ENCODE peak calls at places on chromosome 2, in five cellular contexts. One of them, this sample, is unnamed.

GRCh38 chr2:195531754-195532153 is 125.3 kb upstream of the SLC39A10 start:
- DNase-seq in tibial artery: no peak
- DNase-seq in psoas muscle: no peak
- DNase-seq in tibial nerve: no peak
- DNase-seq in MCF 10A: no peak
- DNase-seq in this sample: no peak

GRCh38 chr2:197215988-197216979 is 94.3 kb downstream of the ANKRD44 start:
- DNase-seq in tibial artery: no peak
- DNase-seq in psoas muscle: no peak
- DNase-seq in tibial nerve: no peak
- DNase-seq in MCF 10A: peak; percentile 9
- DNase-seq in this sample: no peak

GRCh38 chr2:157587576-157587975 is 41.1 kb downstream of the ACVR1C start:
- DNase-seq in tibial artery: no peak
- DNase-seq in psoas muscle: no peak
- DNase-seq in tibial nerve: no peak
- DNase-seq in MCF 10A: peak; percentile 8
- DNase-seq in this sample: no peak

GRCh38 chr2:237512774-237513466 is 25.9 kb downstream of the MLPH start:
- DNase-seq in tibial artery: peak; percentile 85
- DNase-seq in psoas muscle: peak; percentile 88
- DNase-seq in tibial nerve: peak; percentile 93
- DNase-seq in MCF 10A: peak; percentile 90
- DNase-seq in this sample: peak; percentile 64

GRCh38 chr2:38720613-38721241 is 30.4 kb downstream of the SRSF7 start:
- DNase-seq in tibial artery: peak; percentile 88
- DNase-seq in psoas muscle: peak; percentile 70
- DNase-seq in tibial nerve: peak; percentile 94
- DNase-seq in MCF 10A: peak; percentile 97
- DNase-seq in this sample: no peak

GRCh38 chr2:64514018-64514417 is 10.1 kb upstream of the AFTPH start:
- DNase-seq in tibial artery: no peak
- DNase-seq in psoas muscle: no peak
- DNase-seq in tibial nerve: no peak
- DNase-seq in MCF 10A: no peak
- DNase-seq in this sample: no peak

GRCh38 chr2:191432121-191432520 is 186.9 kb downstream of the MYO1B start:
- DNase-seq in tibial artery: no peak
- DNase-seq in psoas muscle: no peak
- DNase-seq in tibial nerve: no peak
- DNase-seq in MCF 10A: no peak
- DNase-seq in this sample: no peak

GRCh38 chr2:65504201-65504600 is 71.8 kb upstream of the SPRED2 start:
- DNase-seq in tibial artery: no peak
- DNase-seq in psoas muscle: no peak
- DNase-seq in tibial nerve: no peak
- DNase-seq in MCF 10A: no peak
- DNase-seq in this sample: no peak

GRCh38 chr2:212723226-212723625 is 184.6 kb upstream of the ERBB4 start:
- DNase-seq in tibial artery: no peak
- DNase-seq in psoas muscle: no peak
- DNase-seq in tibial nerve: no peak
- DNase-seq in MCF 10A: peak; percentile 11
- DNase-seq in this sample: no peak

GRCh38 chr2:112751451-112752197 is 12.8 kb downstream of the CKAP2L start:
- DNase-seq in tibial artery: no peak
- DNase-seq in psoas muscle: no peak
- DNase-seq in tibial nerve: no peak
- DNase-seq in MCF 10A: no peak
- DNase-seq in this sample: no peak

GRCh38 chr2:109242654-109243331 is 113.8 kb downstream of the SH3RF3 start:
- DNase-seq in tibial artery: peak; percentile 79
- DNase-seq in psoas muscle: peak; percentile 49
- DNase-seq in tibial nerve: peak; percentile 69
- DNase-seq in MCF 10A: peak; percentile 97
- DNase-seq in this sample: no peak

GRCh38 chr2:51624995-51625394 is 593.1 kb upstream of the NRXN1 start:
- DNase-seq in tibial artery: no peak
- DNase-seq in psoas muscle: no peak
- DNase-seq in tibial nerve: no peak
- DNase-seq in MCF 10A: peak; percentile 22
- DNase-seq in this sample: no peak

GRCh38 chr2:229660951-229661350 is 53.4 kb downstream of the DNER start:
- DNase-seq in tibial artery: no peak
- DNase-seq in psoas muscle: no peak
- DNase-seq in tibial nerve: no peak
- DNase-seq in MCF 10A: peak; percentile 65
- DNase-seq in this sample: no peak

GRCh38 chr2:96112501-96113366 is 3.6 kb downstream of the ADRA2B start:
- DNase-seq in tibial artery: no peak
- DNase-seq in psoas muscle: no peak
- DNase-seq in tibial nerve: no peak
- DNase-seq in MCF 10A: no peak
- DNase-seq in this sample: no peak

GRCh38 chr2:148817210-148817708 is 57.8 kb upstream of the KIF5C start:
- DNase-seq in tibial artery: no peak
- DNase-seq in psoas muscle: no peak
- DNase-seq in tibial nerve: no peak
- DNase-seq in MCF 10A: no peak
- DNase-seq in this sample: no peak

GRCh38 chr2:49262815-49263560 is 108.7 kb upstream of the FSHR start:
- DNase-seq in tibial artery: no peak
- DNase-seq in psoas muscle: no peak
- DNase-seq in tibial nerve: no peak
- DNase-seq in MCF 10A: no peak
- DNase-seq in this sample: no peak

GRCh38 chr2:118667964-118668363 is 179.5 kb downstream of the EN1 start:
- DNase-seq in tibial artery: no peak
- DNase-seq in psoas muscle: no peak
- DNase-seq in tibial nerve: no peak
- DNase-seq in MCF 10A: no peak
- DNase-seq in this sample: no peak

GRCh38 chr2:59622599-59623308 is 930.7 kb downstream of the BCL11A start:
- DNase-seq in tibial artery: no peak
- DNase-seq in psoas muscle: no peak
- DNase-seq in tibial nerve: no peak
- DNase-seq in MCF 10A: no peak
- DNase-seq in this sample: no peak

GRCh38 chr2:99777656-99778290 is 288.0 kb upstream of the REV1 start:
- DNase-seq in tibial artery: no peak
- DNase-seq in psoas muscle: no peak
- DNase-seq in tibial nerve: no peak
- DNase-seq in MCF 10A: no peak
- DNase-seq in this sample: no peak

GRCh38 chr2:100707016-100707947 is 112.7 kb upstream of the NPAS2 start:
- DNase-seq in tibial artery: no peak
- DNase-seq in psoas muscle: no peak
- DNase-seq in tibial nerve: no peak
- DNase-seq in MCF 10A: peak; percentile 34
- DNase-seq in this sample: no peak

GRCh38 chr2:124333789-124334188 is 308.7 kb downstream of the CNTNAP5 start:
- DNase-seq in tibial artery: no peak
- DNase-seq in psoas muscle: no peak
- DNase-seq in tibial nerve: no peak
- DNase-seq in MCF 10A: no peak
- DNase-seq in this sample: no peak

GRCh38 chr2:94874277-94874997 is 3.2 kb downstream of the TEKT4 start:
- DNase-seq in tibial artery: no peak
- DNase-seq in psoas muscle: no peak
- DNase-seq in tibial nerve: no peak
- DNase-seq in MCF 10A: peak; percentile 50
- DNase-seq in this sample: no peak

GRCh38 chr2:233556756-233557736 is 9.5 kb downstream of the USP40 start:
- DNase-seq in tibial artery: no peak
- DNase-seq in psoas muscle: no peak
- DNase-seq in tibial nerve: no peak
- DNase-seq in MCF 10A: peak; percentile 76
- DNase-seq in this sample: no peak

GRCh38 chr2:54325148-54325547 is 69.1 kb upstream of the TSPYL6 start:
- DNase-seq in tibial artery: no peak
- DNase-seq in psoas muscle: no peak
- DNase-seq in tibial nerve: no peak
- DNase-seq in MCF 10A: no peak
- DNase-seq in this sample: no peak

GRCh38 chr2:159427048-159427447 is 140.5 kb upstream of the WDSUB1 start:
- DNase-seq in tibial artery: no peak
- DNase-seq in psoas muscle: no peak
- DNase-seq in tibial nerve: no peak
- DNase-seq in MCF 10A: no peak
- DNase-seq in this sample: no peak

GRCh38 chr2:23388292-23388691 is 3.3 kb downstream of the KLHL29 start:
- DNase-seq in tibial artery: no peak
- DNase-seq in psoas muscle: no peak
- DNase-seq in tibial nerve: no peak
- DNase-seq in MCF 10A: no peak
- DNase-seq in this sample: no peak

GRCh38 chr2:97761192-97761591 is 47.8 kb downstream of the ZAP70 start:
- DNase-seq in tibial artery: no peak
- DNase-seq in psoas muscle: no peak
- DNase-seq in tibial nerve: no peak
- DNase-seq in MCF 10A: no peak
- DNase-seq in this sample: no peak

GRCh38 chr2:24402242-24403092 is 42.1 kb upstream of the ITSN2 start:
- DNase-seq in tibial artery: no peak
- DNase-seq in psoas muscle: no peak
- DNase-seq in tibial nerve: no peak
- DNase-seq in MCF 10A: no peak
- DNase-seq in this sample: no peak

DNA sequence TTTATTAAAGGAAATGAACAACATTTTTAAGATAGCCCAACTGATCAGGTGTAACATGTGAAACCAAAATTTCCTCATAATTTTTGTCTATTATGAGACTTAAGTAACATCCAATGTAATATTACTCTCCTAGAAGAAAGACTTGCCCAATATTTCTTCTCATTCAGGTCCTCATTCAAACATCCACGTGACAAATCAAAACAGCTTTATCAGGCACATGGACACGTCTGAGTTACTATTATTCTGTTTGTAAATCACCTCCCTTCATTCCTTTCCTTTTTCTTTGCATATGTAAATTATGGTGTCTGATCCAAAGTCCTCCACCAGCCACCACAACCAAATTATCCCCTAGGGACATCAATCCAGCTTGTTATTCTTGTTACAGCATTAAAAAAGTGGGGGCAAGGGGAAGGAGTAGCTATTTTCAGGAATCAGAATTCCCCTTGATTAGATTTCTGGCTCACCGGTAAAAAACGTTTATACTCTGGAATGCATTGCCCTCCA is 7.1 kb downstream of the TMEM163 start:
- DNase-seq in tibial artery: no peak
- DNase-seq in psoas muscle: no peak
- DNase-seq in tibial nerve: no peak
- DNase-seq in MCF 10A: no peak
- DNase-seq in this sample: no peak
- TF ChIP-seq CTCF in tibial artery: no peak
- TF ChIP-seq CTCF in psoas muscle: no peak
- TF ChIP-seq CTCF in tibial nerve: no peak
- TF ChIP-seq CTCF in MCF 10A: no peak
- TF ChIP-seq CTCF in this sample: no peak

GRCh38 chr2:142042536-142043199 is 88.1 kb downstream of the LRP1B start:
- DNase-seq in tibial artery: no peak
- DNase-seq in psoas muscle: no peak
- DNase-seq in tibial nerve: no peak
- DNase-seq in MCF 10A: no peak
- DNase-seq in this sample: no peak

GRCh38 chr2:142052220-142052863 is 78.5 kb downstream of the LRP1B start:
- DNase-seq in tibial artery: no peak
- DNase-seq in psoas muscle: no peak
- DNase-seq in tibial nerve: no peak
- DNase-seq in MCF 10A: no peak
- DNase-seq in this sample: no peak

GRCh38 chr2:142044168-142044567 is 86.6 kb downstream of the LRP1B start:
- DNase-seq in tibial artery: no peak
- DNase-seq in psoas muscle: no peak
- DNase-seq in tibial nerve: no peak
- DNase-seq in MCF 10A: no peak
- DNase-seq in this sample: no peak

GRCh38 chr2:142045641-142046040 is 85.2 kb downstream of the LRP1B start:
- DNase-seq in tibial artery: no peak
- DNase-seq in psoas muscle: no peak
- DNase-seq in tibial nerve: no peak
- DNase-seq in MCF 10A: no peak
- DNase-seq in this sample: no peak

GRCh38 chr2:142048581-142048980 is 82.2 kb downstream of the LRP1B start:
- DNase-seq in tibial artery: no peak
- DNase-seq in psoas muscle: no peak
- DNase-seq in tibial nerve: no peak
- DNase-seq in MCF 10A: no peak
- DNase-seq in this sample: no peak
- TF ChIP-seq CTCF in tibial artery: no peak
- TF ChIP-seq CTCF in psoas muscle: no peak
- TF ChIP-seq CTCF in tibial nerve: no peak
- TF ChIP-seq CTCF in MCF 10A: no peak
- TF ChIP-seq CTCF in this sample: no peak

DNA sequence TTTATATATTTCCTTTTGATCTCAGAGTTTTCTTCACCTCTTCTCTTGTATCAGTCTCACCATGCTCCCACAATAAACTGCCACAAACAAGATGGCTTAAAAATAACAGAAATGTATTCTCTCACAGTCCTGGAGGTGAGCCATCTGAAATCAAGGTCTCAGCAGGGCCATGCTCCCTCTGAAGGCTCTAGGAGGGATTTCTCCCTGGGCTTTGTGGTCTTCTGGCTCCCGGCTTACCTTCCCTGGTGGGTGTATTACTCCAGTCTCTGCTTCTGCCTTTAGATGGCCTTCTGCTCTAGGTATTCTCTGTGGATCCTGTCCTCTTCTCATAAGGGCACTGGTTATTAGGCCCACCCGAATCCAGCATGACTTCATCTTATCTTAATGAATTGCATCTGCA is 994.7 kb upstream of the POU3F3 start:
- DNase-seq in tibial artery: no peak
- DNase-seq in psoas muscle: no peak
- DNase-seq in tibial nerve: no peak
- DNase-seq in MCF 10A: no peak
- DNase-seq in this sample: no peak
- TF ChIP-seq CTCF in tibial artery: no peak
- TF ChIP-seq CTCF in psoas muscle: no peak
- TF ChIP-seq CTCF in tibial nerve: no peak
- TF ChIP-seq CTCF in MCF 10A: no peak
- TF ChIP-seq CTCF in this sample: no peak

DNA sequence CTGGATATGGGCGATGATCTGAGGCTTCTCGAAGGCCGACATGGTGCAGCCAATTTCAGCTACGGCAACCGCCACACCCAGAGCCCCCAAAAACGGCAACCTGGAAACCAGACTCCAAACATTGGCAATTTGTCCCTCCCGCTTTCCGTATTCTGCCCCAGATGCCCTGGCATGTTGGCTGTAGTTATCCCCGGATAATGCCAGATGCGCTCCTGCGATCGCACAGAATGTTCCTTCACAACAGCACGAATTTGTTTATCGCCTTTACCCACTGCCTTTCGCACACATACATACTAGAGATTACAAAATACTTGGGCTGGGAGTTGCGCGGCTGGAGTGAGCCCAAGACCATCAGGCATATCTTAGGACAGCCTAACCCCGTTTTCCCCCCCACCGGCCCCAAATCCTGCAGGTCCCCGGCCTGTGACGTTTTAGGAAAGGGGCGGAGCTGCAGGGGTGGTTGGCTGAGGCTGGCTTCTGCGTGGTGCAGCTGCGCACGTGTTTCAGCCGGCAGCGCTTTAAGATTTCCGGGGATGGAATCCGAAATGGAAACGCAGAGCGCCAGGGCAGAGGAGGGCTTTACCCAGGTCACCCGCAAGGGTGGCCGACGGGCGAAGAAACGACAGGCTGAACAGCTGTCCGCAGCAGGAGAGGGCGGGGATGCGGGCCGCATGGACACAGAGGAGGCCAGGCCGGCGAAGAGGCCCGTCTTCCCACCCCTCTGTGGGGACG is at the start of gene PNO1:
- DNase-seq in tibial artery: peak; percentile 95
- DNase-seq in psoas muscle: peak; percentile 95
- DNase-seq in tibial nerve: peak; percentile 97
- DNase-seq in MCF 10A: peak; percentile 95
- DNase-seq in this sample: peak; percentile 96
- TF ChIP-seq CTCF in tibial artery: no peak
- TF ChIP-seq CTCF in psoas muscle: no peak
- TF ChIP-seq CTCF in tibial nerve: no peak
- TF ChIP-seq CTCF in MCF 10A: no peak
- TF ChIP-seq CTCF in this sample: no peak

This sample was measured in CD14-positive monocyte.